ENCODE peak calls at places on chromosome 21, in five cellular contexts. O is MM.1S, N is lung, K is GM23338, C is mucosa of descending colon. S is an unnamed sample.

GRCh38 chr21:25956993-25957714 is 213.4 kb downstream of the APP start:
- DNase-seq in O (no peak), N (no peak), K (no peak), C (no peak), S (no peak)

GRCh38 chr21:34072145-34073031 is 990 bp upstream of the MRPS6 start:
- DNase-seq in O (no peak), N (peak; percentile 49), K (no peak), C (no peak), S (no peak)

GRCh38 chr21:22297575-22297974 is 1299.4 kb downstream of the NCAM2 start:
- DNase-seq in O (no peak), N (no peak), K (no peak), C (no peak), S (no peak)

GRCh38 chr21:19507682-19508260 is 1104.2 kb upstream of the TMPRSS15 start:
- DNase-seq in O (peak; percentile 18), N (no peak), K (peak; percentile 65), C (no peak), S (no peak)

GRCh38 chr21:33199516-33200217 is 30.1 kb upstream of the IFNAR2 start:
- DNase-seq in O (peak; percentile 97), N (peak; percentile 86), K (peak; percentile 91), C (no peak), S (peak; percentile 83)

GRCh38 chr21:22260274-22260673 is 1262.1 kb downstream of the NCAM2 start:
- DNase-seq in O (no peak), N (no peak), K (no peak), C (no peak), S (no peak)

GRCh38 chr21:15947707-15948106 is 217.9 kb downstream of the USP25 start:
- DNase-seq in O (no peak), N (no peak), K (no peak), C (no peak), S (no peak)

GRCh38 chr21:32456497-32456918 is 44.0 kb downstream of the EVA1C start:
- DNase-seq in O (no peak), N (no peak), K (no peak), C (no peak), S (peak; percentile 40)

GRCh38 chr21:32351428-32351827 is 41.4 kb downstream of the URB1 start:
- DNase-seq in O (no peak), N (no peak), K (no peak), C (no peak), S (peak; percentile 77)

GRCh38 chr21:16117851-16118592 is 388.2 kb downstream of the USP25 start:
- DNase-seq in O (no peak), N (no peak), K (no peak), C (no peak), S (no peak)

GRCh38 chr21:38083534-38083933 is 167.3 kb upstream of the KCNJ6 start:
- DNase-seq in O (no peak), N (no peak), K (no peak), C (no peak), S (no peak)

GRCh38 chr21:33642896-33643657 is 776 bp downstream of the ITSN1 start:
- DNase-seq in O (peak; percentile 58), N (peak; percentile 48), K (peak; percentile 64), C (peak; percentile 71), S (no peak)

GRCh38 chr21:38303300-38303699 is 46.5 kb downstream of the KCNJ15 start:
- DNase-seq in O (no peak), N (no peak), K (no peak), C (no peak), S (peak; percentile 66)

GRCh38 chr21:15826908-15827601 is 97.3 kb downstream of the USP25 start:
- DNase-seq in O (no peak), N (no peak), K (no peak), C (no peak), S (no peak)

GRCh38 chr21:39869141-39869818 is 2.0 kb downstream of the PCP4 start:
- DNase-seq in O (peak; percentile 16), N (no peak), K (no peak), C (no peak), S (no peak)

GRCh38 chr21:26351661-26352060 is 181.1 kb upstream of the APP start:
- DNase-seq in O (no peak), N (no peak), K (no peak), C (no peak), S (peak; percentile 61)

GRCh38 chr21:42262826-42263225 is 43.9 kb downstream of the ABCG1 start:
- DNase-seq in O (no peak), N (peak; percentile 69), K (no peak), C (no peak), S (no peak)

GRCh38 chr21:42258885-42259407 is 40.0 kb downstream of the ABCG1 start:
- DNase-seq in O (no peak), N (no peak), K (no peak), C (no peak), S (no peak)

GRCh38 chr21:42258150-42258884 is 39.4 kb downstream of the ABCG1 start:
- DNase-seq in O (peak; percentile 75), N (peak; percentile 67), K (peak; percentile 81), C (peak; percentile 88), S (peak; percentile 18)

GRCh38 chr21:42261832-42262200 is 42.9 kb downstream of the ABCG1 start:
- DNase-seq in O (no peak), N (no peak), K (no peak), C (no peak), S (no peak)

DNA sequence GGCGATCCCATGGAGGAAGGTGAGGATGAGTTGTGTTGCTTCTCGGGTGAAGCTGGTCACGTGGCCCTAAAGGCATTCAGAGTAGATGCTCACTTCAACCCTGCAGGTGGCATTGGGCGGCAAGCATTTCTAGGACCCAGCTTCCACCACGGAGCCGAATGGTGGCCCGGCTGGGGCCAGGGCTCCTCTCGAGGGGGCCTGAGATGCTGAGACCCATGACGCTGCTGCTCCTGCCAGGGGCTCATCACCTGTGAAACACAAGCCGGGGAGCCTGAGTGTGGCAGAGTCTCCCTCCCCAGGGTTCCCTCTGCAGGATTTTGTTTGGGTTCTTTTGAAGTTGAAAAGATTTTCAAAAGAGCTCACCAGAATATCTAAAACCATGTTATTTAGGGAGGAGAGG is 41.2 kb downstream of the ABCG1 start:
- DNase-seq in O (no peak), N (no peak), K (no peak), C (no peak), S (no peak)
- H3K4me1 ChIP-seq in O (no peaks in the 10 kb centered on the region), N (peaks cover 27% of the 10 kb centered on the region), K (no peaks in the 10 kb centered on the region), C (peaks cover 2% of the 10 kb centered on the region), S (no peaks in the 10 kb centered on the region)

GRCh38 chr21:35204850-35205564 is 155.9 kb upstream of the RUNX1 start:
- DNase-seq in O (no peak), N (peak; percentile 66), K (peak; percentile 40), C (peak; percentile 51), S (no peak)
- TF ChIP-seq CTCF in O (no peak), N (no peak), K (peak; percentile 31), C (no peak), S (no peak)

DNA sequence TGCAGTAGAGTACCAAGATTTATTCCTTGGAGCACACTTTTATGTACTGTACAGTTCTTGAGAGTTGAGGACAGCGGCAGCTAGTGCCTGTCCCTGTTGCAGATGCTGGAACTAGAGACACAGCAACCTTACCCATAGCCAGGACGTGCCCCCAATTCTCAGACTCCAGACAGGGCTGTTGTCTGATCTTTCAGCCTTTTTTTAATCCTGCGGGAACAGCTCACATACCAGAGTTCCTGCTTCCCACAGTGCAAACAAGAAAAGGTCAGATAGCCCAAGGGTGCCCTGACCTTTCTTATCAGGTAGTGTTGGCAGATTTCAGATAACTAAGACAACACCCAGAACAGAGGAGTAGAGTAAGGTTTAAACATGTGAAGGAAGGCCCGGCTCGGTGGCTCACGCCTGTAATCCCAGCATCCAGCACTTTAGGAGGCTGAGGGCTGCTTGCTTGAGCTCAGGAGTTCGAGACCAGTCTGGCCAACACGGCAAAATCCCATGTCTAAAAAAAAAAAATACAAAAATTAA is 78.5 kb downstream of the DOP1B start:
- DNase-seq in O (no peak), N (no peak), K (no peak), C (no peak), S (no peak)
- H3K4me1 ChIP-seq in O (no peaks in the 10 kb centered on the region), N (peaks cover 4% of the 10 kb centered on the region), K (no peaks in the 10 kb centered on the region), C (peaks cover 2% of the 10 kb centered on the region), S (no peaks in the 10 kb centered on the region)

DNA sequence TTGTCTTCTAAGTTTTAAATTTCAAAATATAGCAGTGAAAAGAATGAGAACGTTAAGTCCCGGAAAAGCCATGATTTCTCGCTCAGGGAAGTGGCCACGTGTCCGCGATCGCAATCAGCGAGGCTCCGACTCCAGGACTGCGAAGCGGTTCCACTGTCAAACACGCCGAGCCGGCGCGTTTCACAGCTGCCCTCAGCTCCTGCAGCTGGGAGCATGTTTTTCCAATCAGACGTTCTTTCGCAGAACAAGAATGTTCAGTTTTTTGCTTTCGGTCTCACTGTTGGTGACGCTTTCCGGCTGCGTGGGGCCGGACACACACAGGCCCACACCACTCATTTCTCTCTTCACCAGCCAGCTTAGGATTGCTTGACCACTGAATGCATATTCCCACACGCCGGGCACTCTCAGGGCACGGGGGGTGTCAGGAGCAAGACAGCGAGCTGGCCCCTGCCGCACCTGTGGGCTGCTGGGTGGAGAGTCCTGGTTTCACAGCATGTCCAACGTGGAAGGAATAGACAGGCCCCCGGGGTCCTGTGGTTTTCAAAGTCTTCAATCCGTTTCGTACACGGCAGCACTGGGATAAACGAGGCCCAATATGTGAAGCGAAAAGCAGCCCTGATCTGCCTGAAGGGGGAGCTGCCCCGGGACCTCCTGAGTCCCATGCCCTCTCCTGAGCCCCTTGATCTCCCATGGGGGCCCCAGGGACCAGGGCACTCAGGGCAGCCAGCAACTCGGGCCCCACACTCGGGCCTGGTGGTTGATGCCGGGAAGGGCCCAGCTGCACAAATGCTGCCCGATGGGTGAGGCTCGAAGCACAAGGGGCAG is 47.3 kb upstream of the COL18A1 start:
- DNase-seq in O (no peak), N (no peak), K (peak; percentile 59), C (no peak), S (no peak)
- TF ChIP-seq CTCF in O (no peak), N (no peak), K (peak; percentile 56), C (no peak), S (peak; percentile 17)

GRCh38 chr21:36861595-36861883 is 104.9 kb downstream of the HLCS start:
- DNase-seq in O (no peak), N (no peak), K (no peak), C (no peak), S (no peak)
- H3K4me1 ChIP-seq in O (peaks cover 11% of the 10 kb centered on the region), N (peaks cover 6% of the 10 kb centered on the region), K (peaks cover 4% of the 10 kb centered on the region), C (no peaks in the 10 kb centered on the region), S (peaks cover 15% of the 10 kb centered on the region)

GRCh38 chr21:45286671-45287437 is 841 bp downstream of the POFUT2 start:
- DNase-seq in O (no peak), N (no peak), K (peak; percentile 86), C (peak; percentile 32), S (no peak)

GRCh38 chr21:45289134-45289533 is 1.4 kb upstream of the POFUT2 start:
- DNase-seq in O (no peak), N (no peak), K (no peak), C (no peak), S (no peak)

GRCh38 chr21:45289655-45290515 is 2.2 kb upstream of the POFUT2 start:
- DNase-seq in O (no peak), N (no peak), K (peak; percentile 47), C (peak; percentile 6), S (no peak)

GRCh38 chr21:45288441-45288841 is 746 bp upstream of the POFUT2 start:
- DNase-seq in O (no peak), N (no peak), K (peak; percentile 46), C (peak; percentile 55), S (no peak)

GRCh38 chr21:45287438-45288391 is at the start of gene POFUT2:
- DNase-seq in O (peak; percentile 99), N (peak; percentile 97), K (peak; percentile 94), C (peak; percentile 99), S (peak; percentile 79)
- TF ChIP-seq CTCF in O (no peak), N (no peak), K (no peak), C (no peak), S (peak; percentile 11)